ENCODE peak calls at places on chromosomes 6 and 20, in six cellular contexts. F, Q, M, L, A and O are unnamed samples.

GRCh38 chr6:134495893-134496253 is 178.0 kb upstream of the SGK1 start:
- DNase-seq in A (peak), F (no peak), Q (no peak), M (no peak), L (no peak), O (no peak)

GRCh38 chr20:10179574-10180298 is 38.9 kb upstream of the SNAP25 start:
- DNase-seq in A (no peak), M (no peak), F (no peak), Q (no peak), L (no peak), O (no peak)

GRCh38 chr6:5723905-5724691 is 282.6 kb downstream of the NRN1 start:
- DNase-seq in Q (peak), A (peak), M (no peak), L (no peak), F (no peak), O (peak)

GRCh38 chr6:112128208-112128607 is 40.8 kb downstream of the FAM229B start:
- DNase-seq in Q (no peak), M (no peak), L (no peak), F (no peak), A (no peak), O (no peak)

GRCh38 chr6:16762547-16763477 is 1.6 kb upstream of the ATXN1 start:
- DNase-seq in L (peak), M (peak), Q (no peak), A (peak), F (peak), O (peak)

GRCh38 chr20:11003341-11003740 is 329.5 kb upstream of the JAG1 start:
- DNase-seq in L (no peak), F (no peak), Q (no peak), A (no peak), M (no peak), O (no peak)

GRCh38 chr6:21151178-21151956 is 442.2 kb upstream of the SOX4 start:
- DNase-seq in Q (no peak), A (no peak), F (no peak), L (no peak), M (no peak), O (no peak)

GRCh38 chr6:654136-654535 is 2.8 kb downstream of the HUS1B start:
- DNase-seq in M (no peak), Q (no peak), F (no peak), A (no peak), L (no peak), O (no peak)

GRCh38 chr6:4957521-4958231 is 46.2 kb downstream of the RPP40 start:
- DNase-seq in M (no peak), F (no peak), A (no peak), L (no peak), Q (no peak), O (no peak)

GRCh38 chr6:29926795-29927427 is 15.4 kb upstream of the HLA-A start:
- DNase-seq in Q (peak), A (no peak), M (peak), L (peak), F (peak), O (peak)

GRCh38 chr20:37552415-37552814 is 24.7 kb upstream of the BLCAP start:
- DNase-seq in F (no peak), M (no peak), L (no peak), Q (no peak), A (no peak), O (no peak)

GRCh38 chr6:157182503-157183254 is 140.6 kb downstream of the TMEM242 start:
- DNase-seq in M (no peak), L (no peak), F (no peak), A (no peak), Q (no peak), O (no peak)

GRCh38 chr6:39166918-39167301 is 51.9 kb upstream of the SAYSD1 start:
- DNase-seq in M (no peak), L (no peak), Q (no peak), F (no peak), A (no peak), O (no peak)

GRCh38 chr20:18079756-18080353 is 22.1 kb upstream of the OVOL2 start:
- DNase-seq in A (no peak), Q (no peak), L (no peak), F (no peak), M (no peak), O (no peak)

GRCh38 chr20:17875106-17875980 is 93.3 kb downstream of the SNX5 start:
- DNase-seq in A (peak), L (peak), M (peak), Q (peak), F (peak), O (peak)

GRCh38 chr6:157088841-157089240 is 234.5 kb downstream of the TMEM242 start:
- DNase-seq in Q (no peak), F (no peak), A (no peak), L (no peak), M (no peak), O (no peak)

GRCh38 chr6:37192669-37193068 is 22.7 kb downstream of the PIM1 start:
- DNase-seq in M (no peak), A (no peak), F (no peak), Q (no peak), L (no peak), O (no peak)

GRCh38 chr6:8391934-8392333 is 43.4 kb downstream of the SLC35B3 start:
- DNase-seq in F (no peak), L (no peak), Q (no peak), M (no peak), A (no peak), O (no peak)

GRCh38 chr20:14720251-14720650 is 382.8 kb upstream of the FLRT3 start:
- DNase-seq in A (no peak), F (no peak), L (no peak), M (no peak), Q (no peak), O (no peak)

GRCh38 chr20:59364611-59365010 is 64.2 kb downstream of the EDN3 start:
- DNase-seq in F (no peak), L (no peak), M (no peak), A (no peak), Q (no peak), O (no peak)

GRCh38 chr20:50358959-50359358 is 151.2 kb upstream of the PTPN1 start:
- DNase-seq in Q (no peak), F (no peak), A (no peak), L (no peak), M (peak), O (peak)

GRCh38 chr6:160031442-160031841 is 62.6 kb downstream of the IGF2R start:
- DNase-seq in Q (no peak), F (no peak), A (no peak), M (no peak), L (no peak), O (no peak)

GRCh38 chr20:15596220-15596875 is 976.9 kb downstream of the KIF16B start:
- DNase-seq in Q (no peak), F (no peak), A (peak), M (no peak), L (no peak), O (no peak)

GRCh38 chr20:24577271-24577909 is 108.0 kb downstream of the SYNDIG1 start:
- DNase-seq in M (peak), L (no peak), Q (no peak), A (no peak), F (no peak), O (no peak)

GRCh38 chr6:37442416-37443218 is 9.6 kb downstream of the CMTR1 start:
- DNase-seq in A (no peak), Q (no peak), F (no peak), L (no peak), M (no peak), O (no peak)

GRCh38 chr20:58012731-58013510 is 215.5 kb downstream of the ANKRD60 start:
- DNase-seq in M (no peak), F (no peak), Q (no peak), A (no peak), L (no peak), O (peak)

GRCh38 chr6:3727593-3728108 is 23.9 kb downstream of the PXDC1 start:
- DNase-seq in Q (no peak), A (no peak), M (no peak), F (no peak), L (no peak), O (no peak)

GRCh38 chr20:43681468-43681942 is 14.6 kb downstream of the MYBL2 start:
- DNase-seq in L (no peak), F (peak), A (no peak), Q (peak), M (no peak), O (no peak)

DNA sequence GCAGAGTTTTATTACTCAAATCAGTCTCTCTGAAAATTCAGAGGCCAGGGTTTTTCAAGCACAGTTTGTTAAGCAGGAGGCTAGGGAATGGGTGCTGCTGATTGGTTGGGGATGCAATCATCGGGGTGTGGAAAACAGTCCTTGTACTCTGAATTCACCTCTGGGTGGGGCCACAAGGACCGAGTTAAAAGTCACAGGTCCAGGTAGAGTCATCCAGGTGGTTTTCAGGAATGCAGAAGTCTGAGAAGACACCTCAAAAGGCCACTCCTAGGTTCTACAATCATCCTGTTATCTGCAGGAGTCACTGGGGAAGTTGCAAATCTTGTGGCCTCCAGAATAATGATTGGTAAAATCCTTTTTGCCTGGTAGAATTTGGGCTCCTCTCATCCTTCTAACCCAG is 371.2 kb upstream of the SULF2 start:
- DNase-seq in A (no peak), L (no peak), F (no peak), Q (no peak), M (no peak), O (no peak)
- H3K4me3 ChIP-seq in A (no peak), L (no peak), F (no peak), Q (no peak), M (no peak), O (no peak)

GRCh38 chr6:19380287-19380686 is 456.9 kb upstream of the ID4 start:
- DNase-seq in L (no peak), Q (no peak), M (no peak), A (no peak), F (no peak), O (no peak)
- H3K27ac ChIP-seq in L (no peak), Q (no peak), M (no peak), A (no peak), F (no peak), O (no peak)

GRCh38 chr20:41138527-41139226 is 1.3 kb downstream of the PLCG1 start:
- DNase-seq in M (peak), F (no peak), Q (no peak), L (no peak), A (no peak), O (peak)
- H3K4me3 ChIP-seq in M (peak), F (peak), Q (peak), L (peak), A (peak), O (peak)

GRCh38 chr6:117711369-117711768 is 36.1 kb downstream of the NUS1 start:
- DNase-seq in M (no peak), A (no peak), F (no peak), Q (no peak), L (no peak), O (no peak)

DNA sequence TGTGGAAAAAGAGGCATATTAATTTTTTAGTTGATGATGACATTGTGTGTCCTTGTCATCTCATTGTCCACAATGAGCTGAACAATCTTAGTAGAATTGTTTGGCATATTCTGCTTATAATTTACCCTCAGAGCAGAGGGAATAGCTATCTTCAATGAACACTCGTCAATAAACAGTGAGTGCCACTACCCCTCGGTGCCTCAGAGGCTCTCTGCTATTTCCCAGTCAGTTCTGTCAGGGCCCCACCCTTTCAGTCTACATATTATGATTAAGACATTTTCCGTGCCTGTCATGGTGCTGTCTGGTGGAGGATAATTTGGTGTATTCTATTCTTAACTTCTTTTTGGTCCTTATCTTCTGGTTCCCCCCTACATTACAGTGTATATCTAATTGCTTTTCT is 31.2 kb downstream of the NUS1 start:
- DNase-seq in L (no peak), M (no peak), F (no peak), Q (no peak), A (no peak), O (no peak)
- H3K27ac ChIP-seq in L (no peak), M (no peak), F (no peak), Q (no peak), A (no peak), O (no peak)

GRCh38 chr20:62772103-62772611 is 24.1 kb upstream of the MRGBP start:
- DNase-seq in A (no peak), F (no peak), M (peak), L (no peak), Q (no peak), O (no peak)
- H3K4me3 ChIP-seq in A (no peak), F (no peak), M (no peak), L (no peak), Q (no peak), O (no peak)

DNA sequence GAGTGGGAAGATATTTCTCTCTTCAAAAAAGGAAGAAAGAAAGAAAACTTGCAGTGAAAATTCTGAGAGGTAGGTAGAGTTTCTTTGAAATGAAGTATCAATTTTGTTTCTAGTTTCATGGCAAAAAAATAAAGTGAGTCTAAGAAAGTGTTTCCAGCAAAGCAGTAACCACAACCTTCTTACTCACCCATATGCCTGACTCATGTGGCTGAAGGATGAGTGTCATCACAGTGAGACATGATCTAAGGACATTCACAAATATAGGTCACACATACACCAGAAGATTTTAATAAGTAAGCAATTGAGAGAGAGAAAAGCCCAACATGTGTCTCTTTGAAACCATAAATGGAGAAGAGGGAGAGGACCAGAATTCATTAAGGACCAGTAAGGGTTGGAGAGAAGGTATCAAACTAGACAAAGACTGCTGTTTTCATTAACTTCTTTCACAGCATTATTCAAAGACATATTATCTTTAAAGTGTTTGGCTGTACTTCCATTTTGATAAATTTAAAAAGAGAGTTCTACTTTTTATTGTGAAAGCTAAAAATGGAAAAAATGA is 169.5 kb downstream of the FRK start:
- DNase-seq in A (no peak), L (no peak), F (no peak), Q (no peak), M (no peak), O (no peak)
- H3K27ac ChIP-seq in A (no peak), L (no peak), F (no peak), Q (no peak), M (no peak), O (no peak)